ENCODE peak calls at places on chromosomes 16 and 17, in nine cellular contexts. O is ovary, J is K562, U is H54, N is heart left ventricle, K is esophagus muscularis mucosa, A is right lobe of liver, W is uterus, G is sigmoid colon. I is an unnamed sample.

GRCh38 chr16:15899538-15900100 is 11.2 kb upstream of the CEP20 start:
- DNase-seq in O (no peak), J (peak), U (peak), N (no peak), K (no peak), A (no peak), W (no peak), G (no peak), I (peak)

GRCh38 chr17:39781028-39781800 is 43.5 kb downstream of the GRB7 start:
- DNase-seq in O (no peak), J (no peak), U (no peak), N (no peak), K (no peak), A (no peak), W (no peak), G (no peak), I (no peak)

GRCh38 chr17:78340183-78340955 is 19.5 kb downstream of the SOCS3 start:
- DNase-seq in O (no peak), J (no peak), U (no peak), N (peak), K (no peak), A (no peak), W (no peak), G (no peak), I (no peak)

GRCh38 chr17:5902671-5903070 is 167.5 kb upstream of the WSCD1 start:
- DNase-seq in O (no peak), J (no peak), U (no peak), N (no peak), K (no peak), A (no peak), W (no peak), G (no peak), I (no peak)

GRCh38 chr16:15601212-15601879 is 41.6 kb downstream of the MARF1 start:
- DNase-seq in O (no peak), J (no peak), U (no peak), N (no peak), K (no peak), A (no peak), W (no peak), G (peak), I (peak)

GRCh38 chr17:30413109-30413508 is 34.4 kb downstream of the CPD start:
- DNase-seq in O (no peak), J (no peak), U (peak), N (no peak), K (no peak), A (no peak), W (no peak), G (no peak), I (no peak)

GRCh38 chr16:51641191-51641765 is 490.2 kb upstream of the SALL1 start:
- DNase-seq in O (no peak), J (no peak), U (no peak), N (no peak), K (no peak), A (no peak), W (no peak), G (no peak), I (no peak)

GRCh38 chr16:75289189-75289588 is 37.8 kb upstream of the BCAR1 start:
- DNase-seq in O (no peak), J (no peak), U (no peak), N (no peak), K (no peak), A (no peak), W (no peak), G (no peak), I (no peak)

GRCh38 chr17:41695134-41695661 is 6.5 kb downstream of the EIF1 start:
- DNase-seq in O (no peak), J (no peak), U (no peak), N (no peak), K (no peak), A (no peak), W (no peak), G (no peak), I (no peak)

GRCh38 chr16:66266436-66267286 is 99.8 kb upstream of the CDH5 start:
- DNase-seq in O (peak), J (no peak), U (no peak), N (peak), K (no peak), A (no peak), W (peak), G (peak), I (peak)

GRCh38 chr17:19537116-19537515 is 3.5 kb downstream of the SLC47A1 start:
- DNase-seq in O (no peak), J (no peak), U (no peak), N (no peak), K (no peak), A (no peak), W (no peak), G (no peak), I (no peak)

GRCh38 chr17:42191209-42191608 is 3.1 kb downstream of the GHDC start:
- DNase-seq in O (no peak), J (no peak), U (no peak), N (no peak), K (no peak), A (no peak), W (no peak), G (no peak), I (no peak)

GRCh38 chr16:86931410-86931941 is 353.1 kb downstream of the FOXL1 start:
- DNase-seq in O (peak), J (peak), U (peak), N (peak), K (no peak), A (no peak), W (peak), G (no peak), I (peak)

GRCh38 chr16:87288753-87289362 is 28.3 kb downstream of the C16orf95 start:
- DNase-seq in O (no peak), J (no peak), U (no peak), N (no peak), K (no peak), A (no peak), W (no peak), G (no peak), I (no peak)

GRCh38 chr16:49340466-49340865 is 33.1 kb upstream of the C16orf78 start:
- DNase-seq in O (no peak), J (no peak), U (no peak), N (no peak), K (peak), A (no peak), W (no peak), G (peak), I (peak)

GRCh38 chr16:85123891-85124635 is 11.8 kb upstream of the CIBAR2 start:
- DNase-seq in O (no peak), J (no peak), U (peak), N (peak), K (no peak), A (peak), W (peak), G (peak), I (no peak)

GRCh38 chr16:7503688-7504087 is 171.0 kb downstream of the RBFOX1 start:
- DNase-seq in O (no peak), J (no peak), U (no peak), N (no peak), K (no peak), A (no peak), W (no peak), G (no peak), I (no peak)

GRCh38 chr17:61458000-61458399 is 5.8 kb downstream of the TBX4 start:
- DNase-seq in O (no peak), J (no peak), U (no peak), N (no peak), K (no peak), A (no peak), W (no peak), G (peak), I (no peak)

GRCh38 chr16:89993377-89993776 is 25.9 kb downstream of the DBNDD1 start:
- DNase-seq in O (no peak), J (no peak), U (no peak), N (no peak), K (no peak), A (no peak), W (no peak), G (no peak), I (no peak)

GRCh38 chr16:78925071-78925714 is 675.3 kb downstream of the MAF start:
- DNase-seq in O (no peak), J (peak), U (no peak), N (no peak), K (no peak), A (peak), W (no peak), G (no peak), I (no peak)

GRCh38 chr17:9256944-9257629 is 235.8 kb downstream of the NTN1 start:
- DNase-seq in O (no peak), J (no peak), U (no peak), N (no peak), K (no peak), A (no peak), W (no peak), G (no peak), I (no peak)

GRCh38 chr17:1399366-1399678 is 700 bp downstream of the YWHAE start:
- DNase-seq in O (no peak), J (no peak), U (no peak), N (no peak), K (no peak), A (no peak), W (no peak), G (no peak), I (peak)

GRCh38 chr17:50062323-50063243 is 6.7 kb downstream of the ITGA3 start:
- DNase-seq in O (peak), J (no peak), U (peak), N (peak), K (no peak), A (no peak), W (peak), G (peak), I (peak)

GRCh38 chr16:86241681-86242080 is 268.6 kb upstream of the FOXF1 start:
- DNase-seq in O (no peak), J (no peak), U (no peak), N (no peak), K (no peak), A (no peak), W (no peak), G (peak), I (peak)

GRCh38 chr17:19729900-19730299 is 13.5 kb upstream of the SLC47A2 start:
- DNase-seq in O (no peak), J (no peak), U (no peak), N (peak), K (no peak), A (no peak), W (no peak), G (no peak), I (no peak)

GRCh38 chr16:3095869-3096268 is 3.2 kb downstream of the ZSCAN10 start:
- DNase-seq in O (no peak), J (peak), U (no peak), N (no peak), K (no peak), A (no peak), W (no peak), G (no peak), I (no peak)

GRCh38 chr17:30567231-30568116 is 90.3 kb downstream of the GOSR1 start:
- DNase-seq in O (no peak), J (no peak), U (no peak), N (no peak), K (no peak), A (no peak), W (no peak), G (no peak), I (no peak)

GRCh38 chr16:30557397-30557949 is 701 bp downstream of the ZNF764 start:
- DNase-seq in O (peak), J (no peak), U (no peak), N (peak), K (no peak), A (no peak), W (peak), G (peak), I (no peak)

DNA sequence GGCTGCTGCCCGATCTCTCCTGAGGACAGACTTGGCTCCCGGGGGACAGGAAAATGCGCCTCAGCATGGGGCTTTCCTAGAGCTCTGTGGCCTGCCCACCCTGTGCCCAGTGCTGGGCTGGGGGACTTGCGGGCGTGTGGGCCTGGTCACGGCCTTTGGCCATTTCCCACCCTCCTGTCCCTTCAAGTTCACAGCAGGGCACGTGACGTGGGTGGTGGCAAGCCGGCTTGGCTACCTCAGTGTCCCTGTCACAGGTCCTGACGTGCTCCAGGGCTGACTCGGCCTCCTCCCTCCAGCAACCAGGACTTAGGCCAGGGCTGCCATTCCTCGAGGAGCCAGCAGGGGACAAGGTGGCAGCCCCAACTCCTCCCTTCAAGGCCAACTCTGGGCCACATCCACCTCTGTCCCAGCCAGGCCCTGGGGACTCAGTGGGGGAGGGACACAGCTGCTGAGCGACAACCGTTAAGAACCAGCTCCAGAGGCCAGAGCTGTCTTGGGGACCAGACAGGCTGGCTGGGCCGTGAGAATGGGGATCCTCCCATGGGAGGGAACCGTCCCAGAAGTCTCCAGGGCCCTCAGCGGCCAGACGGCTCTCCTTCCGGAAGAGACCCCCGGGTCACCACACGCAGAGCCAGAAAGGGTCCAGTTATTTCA is 981 bp upstream of the UNC13D start:
- DNase-seq in O (peak), J (peak), U (peak), N (peak), K (no peak), A (peak), W (peak), G (peak), I (peak)
- TF ChIP-seq POLR2A in O (no peak), J (peak), U (peak), N (no peak), K (peak), A (no peak), W (no peak), G (no peak), I (no peak)

DNA sequence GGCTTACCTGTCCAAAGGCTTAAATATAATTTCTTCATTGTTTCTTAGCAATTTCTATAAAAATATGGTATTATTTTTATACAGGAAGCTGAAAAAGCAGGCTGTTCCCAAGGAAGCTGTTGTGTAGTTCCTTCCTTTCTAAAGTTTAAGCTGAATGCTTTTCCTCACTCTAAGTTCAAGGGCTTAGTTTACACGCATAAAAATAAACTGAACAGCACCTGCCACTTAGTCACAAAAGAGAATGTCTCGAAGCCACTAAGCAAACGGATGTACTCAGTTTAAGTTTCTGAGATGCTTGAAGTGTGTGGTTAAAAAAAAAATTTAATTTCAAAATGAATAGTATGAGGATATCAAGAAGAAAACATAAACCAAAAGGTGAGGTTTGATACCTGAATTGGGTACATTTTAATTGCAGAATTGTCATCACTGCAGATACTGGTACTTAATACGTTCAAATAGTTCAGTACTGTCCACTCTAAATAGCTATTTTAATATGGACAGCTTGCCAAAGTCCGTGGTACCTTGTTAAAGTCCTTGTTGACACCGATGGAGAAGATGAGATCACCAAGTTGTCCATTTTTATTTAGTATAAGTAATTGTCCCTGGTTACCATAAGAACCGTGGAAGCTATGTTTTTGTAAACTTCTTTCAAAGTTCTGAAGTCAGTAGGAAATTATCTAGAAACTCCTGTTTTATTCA is 38.1 kb downstream of the MRTFB start:
- DNase-seq in O (no peak), J (no peak), U (no peak), N (no peak), K (no peak), A (no peak), W (no peak), G (no peak), I (no peak)
- TF ChIP-seq POLR2A in O (no peak), J (no peak), U (no peak), N (no peak), K (no peak), A (no peak), W (no peak), G (no peak), I (no peak)

DNA sequence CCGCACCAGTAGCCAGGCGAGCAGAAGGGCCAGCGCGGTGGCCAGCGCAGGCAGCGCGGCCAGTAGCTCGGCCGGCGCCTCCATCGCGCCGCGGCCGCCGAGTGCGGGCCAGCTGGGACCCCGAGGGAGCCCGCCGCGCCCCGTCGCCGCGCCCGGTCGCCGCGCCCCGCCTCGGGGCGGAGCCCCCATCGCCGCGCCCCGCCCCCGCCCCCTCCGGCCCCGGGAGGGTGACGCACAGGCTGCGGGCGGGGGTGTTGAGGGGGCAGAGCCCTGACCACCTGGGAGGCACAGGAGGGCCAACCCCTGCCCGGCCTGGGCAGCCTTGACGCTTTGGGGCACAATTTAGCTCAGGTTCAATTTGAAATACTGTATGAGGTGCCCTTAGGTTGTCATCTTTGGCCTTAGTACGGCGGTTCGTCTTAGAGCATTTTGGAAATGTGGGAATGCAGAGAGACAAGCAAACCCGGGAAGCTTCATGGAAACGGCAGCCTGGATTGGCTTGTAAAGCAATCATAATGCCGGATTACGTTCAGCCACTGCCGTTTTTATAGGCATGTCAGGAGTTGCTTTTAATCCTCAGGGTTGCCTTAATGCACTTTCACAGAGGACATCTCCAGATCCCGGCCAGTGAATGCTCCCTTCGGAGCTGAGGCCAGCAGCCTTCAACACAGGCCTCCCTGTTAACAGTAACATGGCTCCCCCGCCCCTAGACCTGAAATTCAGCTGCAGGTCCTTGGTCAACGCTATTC is at the start of gene MXRA7:
- DNase-seq in O (peak), J (peak), U (peak), N (peak), K (no peak), A (peak), W (peak), G (peak), I (peak)
- TF ChIP-seq POLR2A in O (no peak), J (no peak), U (peak), N (no peak), K (no peak), A (no peak), W (no peak), G (no peak), I (no peak)

GRCh38 chr17:63653018-63653417 is 30.8 kb downstream of the MAP3K3 start:
- DNase-seq in O (no peak), J (no peak), U (no peak), N (no peak), K (no peak), A (no peak), W (no peak), G (no peak), I (no peak)

GRCh38 chr17:63659850-63660249 is 37.6 kb downstream of the MAP3K3 start:
- DNase-seq in O (no peak), J (no peak), U (no peak), N (no peak), K (no peak), A (no peak), W (no peak), G (no peak), I (no peak)

GRCh38 chr17:63657776-63658175 is 35.6 kb downstream of the MAP3K3 start:
- DNase-seq in O (no peak), J (no peak), U (no peak), N (no peak), K (no peak), A (no peak), W (no peak), G (no peak), I (no peak)

GRCh38 chr17:63658366-63658765 is 36.1 kb downstream of the MAP3K3 start:
- DNase-seq in O (no peak), J (no peak), U (no peak), N (no peak), K (no peak), A (no peak), W (no peak), G (no peak), I (no peak)
- TF ChIP-seq POLR2A in O (no peak), J (no peak), U (no peak), N (no peak), K (no peak), A (no peak), W (no peak), G (no peak), I (no peak)

GRCh38 chr17:47694818-47695663 is 1.1 kb downstream of the TBKBP1 start:
- DNase-seq in O (peak), J (peak), U (no peak), N (peak), K (no peak), A (peak), W (peak), G (peak), I (peak)
- TF ChIP-seq POLR2A in O (no peak), J (no peak), U (no peak), N (no peak), K (peak), A (peak), W (peak), G (no peak), I (no peak)

GRCh38 chr17:7508846-7509245 is 24.7 kb downstream of the POLR2A start:
- DNase-seq in O (no peak), J (no peak), U (no peak), N (no peak), K (no peak), A (no peak), W (no peak), G (peak), I (no peak)

GRCh38 chr17:7509937-7510336 is 25.8 kb downstream of the POLR2A start:
- DNase-seq in O (no peak), J (peak), U (no peak), N (no peak), K (no peak), A (no peak), W (no peak), G (no peak), I (no peak)

GRCh38 chr17:7512824-7513540 is 28.8 kb downstream of the POLR2A start:
- DNase-seq in O (no peak), J (no peak), U (no peak), N (no peak), K (no peak), A (no peak), W (no peak), G (no peak), I (no peak)

GRCh38 chr17:7512105-7512504 is 27.9 kb downstream of the POLR2A start:
- DNase-seq in O (no peak), J (no peak), U (no peak), N (no peak), K (no peak), A (no peak), W (no peak), G (no peak), I (peak)

GRCh38 chr17:7511108-7511507 is 26.9 kb downstream of the POLR2A start:
- DNase-seq in O (no peak), J (no peak), U (no peak), N (no peak), K (no peak), A (no peak), W (no peak), G (no peak), I (no peak)
- TF ChIP-seq POLR2A in O (no peak), J (no peak), U (no peak), N (no peak), K (no peak), A (no peak), W (no peak), G (no peak), I (no peak)